ENCODE peak calls at places on chromosome 7, in six cellular contexts. Y, O, M, X, B and T are unnamed samples.

GRCh38 chr7:4806983-4807625 is 31.7 kb downstream of the AP5Z1 start:
- ATAC-seq in B (no peak), Y (peak; percentile 13), M (peak; percentile 9), O (no peak), X (no peak), T (peak; percentile 26)

GRCh38 chr7:127375626-127376025 is 16.9 kb downstream of the ZNF800 start:
- ATAC-seq in Y (no peak), B (no peak), M (no peak), X (no peak), O (peak; percentile 99), T (no peak)

GRCh38 chr7:133491846-133492652 is 239.2 kb downstream of the EXOC4 start:
- ATAC-seq in X (no peak), M (peak; percentile 82), B (no peak), O (peak; percentile 25), Y (peak; percentile 60), T (no peak)

GRCh38 chr7:33841658-33842057 is 63.7 kb upstream of the BMPER start:
- ATAC-seq in M (peak; percentile 80), O (no peak), Y (peak; percentile 52), B (no peak), X (no peak), T (no peak)

GRCh38 chr7:32089256-32089655 is 19.0 kb upstream of the PDE1C start:
- ATAC-seq in O (no peak), B (no peak), M (no peak), Y (no peak), X (no peak), T (no peak)

GRCh38 chr7:130948913-130949312 is 214.9 kb upstream of the KLF14 start:
- ATAC-seq in M (no peak), Y (no peak), O (no peak), X (no peak), B (no peak), T (no peak)

GRCh38 chr7:732094-732541 is 5.0 kb upstream of the PRKAR1B start:
- ATAC-seq in O (no peak), M (no peak), X (peak; percentile 80), B (peak; percentile 77), Y (peak; percentile 21), T (no peak)

GRCh38 chr7:108604685-108605077 is 35.0 kb downstream of the DNAJB9 start:
- ATAC-seq in Y (no peak), X (no peak), M (no peak), B (no peak), O (no peak), T (no peak)

GRCh38 chr7:44486693-44487092 is 3.8 kb downstream of the NUDCD3 start:
- ATAC-seq in M (peak; percentile 6), X (peak; percentile 46), B (no peak), Y (no peak), O (no peak), T (no peak)

GRCh38 chr7:80775972-80776371 is 137.5 kb downstream of the CD36 start:
- ATAC-seq in X (no peak), Y (no peak), M (no peak), O (no peak), B (peak; percentile 54), T (no peak)

GRCh38 chr7:450741-451140 is 68.9 kb downstream of the PDGFA start:
- ATAC-seq in M (no peak), X (no peak), O (peak; percentile 12), Y (no peak), B (no peak), T (no peak)

GRCh38 chr7:147913239-147913638 is 677.3 kb upstream of the C7orf33 start:
- ATAC-seq in Y (no peak), X (no peak), O (no peak), M (no peak), B (no peak), T (no peak)

GRCh38 chr7:7454000-7454399 is 81.7 kb downstream of the COL28A1 start:
- ATAC-seq in X (no peak), O (no peak), B (no peak), M (no peak), Y (no peak), T (no peak)

GRCh38 chr7:141675431-141676210 is 26.3 kb downstream of the DENND11 start:
- ATAC-seq in X (no peak), O (peak; percentile 85), Y (no peak), M (no peak), B (no peak), T (no peak)

GRCh38 chr7:70856889-70857511 is 274.9 kb upstream of the GALNT17 start:
- ATAC-seq in X (no peak), O (no peak), B (no peak), M (peak; percentile 53), Y (peak; percentile 79), T (no peak)

GRCh38 chr7:106966121-106966520 is 78.4 kb upstream of the PRKAR2B start:
- ATAC-seq in B (no peak), O (no peak), M (no peak), Y (peak; percentile 58), X (no peak), T (no peak)

GRCh38 chr7:90568213-90568612 is 27.9 kb upstream of the CDK14 start:
- ATAC-seq in M (no peak), Y (peak; percentile 40), X (no peak), O (no peak), B (no peak), T (no peak)

GRCh38 chr7:99595111-99595745 is 2.8 kb upstream of the TMEM225B start:
- ATAC-seq in O (peak; percentile 74), B (no peak), M (no peak), Y (no peak), X (no peak), T (no peak)

GRCh38 chr7:51680594-51681409 is 364.2 kb upstream of the COBL start:
- ATAC-seq in O (no peak), Y (no peak), M (no peak), B (no peak), X (no peak), T (no peak)

GRCh38 chr7:116777613-116778380 is 84.6 kb upstream of the CAPZA2 start:
- ATAC-seq in Y (peak; percentile 29), M (peak; percentile 47), X (no peak), O (no peak), B (no peak), T (no peak)

GRCh38 chr7:134908289-134908688 is 78.0 kb upstream of the AGBL3 start:
- ATAC-seq in O (peak; percentile 91), B (no peak), M (peak; percentile 90), X (no peak), Y (peak; percentile 19), T (no peak)

GRCh38 chr7:55971045-55971444 is 6.7 kb downstream of the NIPSNAP2 start:
- ATAC-seq in X (peak; percentile 79), O (no peak), B (peak; percentile 87), M (no peak), Y (no peak), T (no peak)

GRCh38 chr7:1027285-1028043 is 16.9 kb upstream of the GPR146 start:
- ATAC-seq in O (no peak), B (no peak), X (no peak), Y (peak; percentile 6), M (peak; percentile 2), T (no peak)

GRCh38 chr7:139341058-139341775 is at the start of gene FMC1:
- ATAC-seq in X (peak; percentile 83), B (peak; percentile 82), O (peak; percentile 70), M (peak; percentile 82), Y (peak; percentile 86), T (peak; percentile 81)